ENCODE peak calls at places on chromosomes 16 and 17, in five cellular contexts. N, D, T, A and E are unnamed samples.

GRCh38 chr17:39525801-39526506 is 64.7 kb downstream of the CDK12 start:
- DNase-seq in N (no peak), D (no peak), T (no peak), A (no peak), E (no peak)

GRCh38 chr16:55297910-55298175 is 26.2 kb upstream of the IRX6 start:
- DNase-seq in N (no peak), D (peak), T (no peak), A (peak), E (no peak)

GRCh38 chr17:73942668-73943415 is 260.6 kb upstream of the RPL38 start:
- DNase-seq in N (no peak), D (no peak), T (no peak), A (no peak), E (no peak)

GRCh38 chr16:80619824-80620223 is 79.0 kb downstream of the DYNLRB2 start:
- DNase-seq in N (no peak), D (no peak), T (peak), A (no peak), E (no peak)

GRCh38 chr17:78185981-78186688 is 717 bp downstream of the TK1 start:
- DNase-seq in N (peak), D (no peak), T (no peak), A (no peak), E (peak)

GRCh38 chr16:58727028-58727781 is 6.9 kb downstream of the GOT2 start:
- DNase-seq in N (no peak), D (no peak), T (no peak), A (no peak), E (no peak)

GRCh38 chr16:68520649-68521086 is 18.4 kb upstream of the ZFP90 start:
- DNase-seq in N (peak), D (peak), T (peak), A (peak), E (peak)

GRCh38 chr17:58541249-58541648 is 26.8 kb upstream of the MTMR4 start:
- DNase-seq in N (no peak), D (no peak), T (no peak), A (no peak), E (no peak)

DNA sequence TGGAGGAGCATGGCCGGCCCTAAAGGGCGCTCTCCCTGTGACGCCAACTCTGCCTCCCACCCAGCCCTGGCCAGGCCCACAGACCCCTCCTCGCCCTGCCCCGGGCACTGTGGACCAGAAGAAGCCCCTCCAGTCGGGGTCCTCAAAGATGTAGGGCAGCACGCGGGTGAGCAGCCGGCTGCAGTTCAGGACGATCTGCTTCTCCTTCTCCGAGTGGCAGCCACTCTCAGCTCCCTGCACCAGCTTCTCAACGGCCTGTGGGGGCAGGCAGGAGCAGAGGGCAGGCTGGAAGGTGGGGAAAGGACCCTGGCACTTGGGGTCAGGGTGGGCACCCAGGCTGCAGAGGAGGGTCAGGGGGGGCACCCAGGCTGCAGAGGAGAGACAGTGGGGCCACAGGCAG is 8.9 kb downstream of the HID1 start:
- DNase-seq in N (no peak), D (no peak), T (no peak), A (no peak), E (no peak)
- TF ChIP-seq CTCF in N (no peak), D (peak), T (peak), A (peak), E (no peak)

DNA sequence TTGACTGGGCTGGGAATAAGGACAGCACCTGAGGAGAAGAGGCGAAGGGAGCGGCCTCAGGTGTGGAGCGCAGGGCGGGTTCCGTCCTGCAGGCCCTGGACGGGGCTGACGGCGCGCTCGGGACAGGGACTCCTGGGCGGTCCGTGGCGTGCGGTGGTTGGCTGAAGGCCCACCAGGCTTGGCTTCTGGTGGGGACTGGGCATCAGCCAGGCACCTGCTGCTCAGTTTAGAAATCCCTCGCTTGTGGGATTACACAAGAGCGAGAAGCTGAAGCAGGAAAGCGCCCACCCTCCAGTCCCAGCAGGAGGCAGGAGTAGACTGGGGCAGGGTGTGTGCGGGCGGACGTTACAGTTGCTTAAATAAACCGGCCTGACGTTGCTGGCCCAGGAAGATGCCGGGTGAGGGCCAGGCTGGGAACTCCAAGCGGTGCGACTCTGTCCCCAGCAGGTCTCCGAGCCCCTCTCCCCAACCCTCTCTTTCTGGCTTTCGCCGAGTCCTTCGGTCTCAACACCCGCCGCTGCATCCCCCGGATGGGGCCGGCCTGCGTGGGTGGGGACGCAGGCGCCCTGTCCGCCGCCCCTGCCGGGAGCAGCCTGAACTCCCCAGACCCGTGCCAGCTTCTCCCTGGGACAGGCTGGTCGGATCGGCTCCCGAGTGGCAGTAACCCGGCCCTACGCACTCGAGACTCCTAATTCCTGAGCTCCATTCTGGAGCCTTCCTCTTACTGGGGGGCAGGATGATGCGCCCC is 639 bp downstream of the MIF4GD start:
- DNase-seq in N (peak), D (peak), T (peak), A (peak), E (peak)
- TF ChIP-seq CTCF in N (peak), D (peak), T (peak), A (peak), E (peak)

GRCh38 chr16:11025120-11025531 is 80.8 kb downstream of the CLEC16A start:
- DNase-seq in N (no peak), D (no peak), T (peak), A (no peak), E (no peak)

GRCh38 chr16:11020792-11021440 is 76.6 kb downstream of the CLEC16A start:
- DNase-seq in N (no peak), D (no peak), T (no peak), A (no peak), E (no peak)

GRCh38 chr16:11024333-11025053 is 80.1 kb downstream of the CLEC16A start:
- DNase-seq in N (no peak), D (no peak), T (no peak), A (peak), E (no peak)

GRCh38 chr16:11022002-11022401 is 77.6 kb downstream of the CLEC16A start:
- DNase-seq in N (no peak), D (no peak), T (no peak), A (no peak), E (no peak)

DNA sequence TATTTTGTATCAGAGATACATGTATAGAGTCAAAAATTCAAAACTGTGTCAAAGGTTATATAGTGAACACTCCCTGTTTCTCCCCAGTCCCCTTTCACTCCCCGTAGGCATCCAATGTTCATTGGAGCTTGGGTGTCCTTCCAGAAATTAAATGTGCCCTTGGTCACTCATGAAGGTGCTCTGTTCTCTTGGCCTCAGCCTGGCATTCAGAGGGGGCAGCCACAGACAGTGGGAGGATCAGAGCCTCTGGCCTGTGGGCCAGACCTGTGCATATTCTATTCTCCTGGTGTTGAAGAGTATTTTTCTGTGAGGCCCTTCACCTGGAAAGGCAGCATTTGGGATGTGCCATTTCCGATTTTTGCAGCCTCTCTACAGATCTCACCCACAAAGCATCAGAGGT is 79.3 kb downstream of the CLEC16A start:
- DNase-seq in N (no peak), D (no peak), T (no peak), A (no peak), E (no peak)
- TF ChIP-seq CTCF in N (no peak), D (no peak), T (no peak), A (no peak), E (no peak)

GRCh38 chr16:81696136-81696958 is 82.7 kb upstream of the PLCG2 start:
- DNase-seq in N (no peak), D (no peak), T (no peak), A (no peak), E (no peak)

GRCh38 chr16:81695431-81695890 is 83.6 kb upstream of the PLCG2 start:
- DNase-seq in N (no peak), D (peak), T (no peak), A (no peak), E (peak)

GRCh38 chr16:81697886-81698635 is 81.0 kb upstream of the PLCG2 start:
- DNase-seq in N (no peak), D (no peak), T (no peak), A (no peak), E (peak)

GRCh38 chr16:81696959-81697293 is 82.2 kb upstream of the PLCG2 start:
- DNase-seq in N (no peak), D (no peak), T (no peak), A (no peak), E (no peak)

DNA sequence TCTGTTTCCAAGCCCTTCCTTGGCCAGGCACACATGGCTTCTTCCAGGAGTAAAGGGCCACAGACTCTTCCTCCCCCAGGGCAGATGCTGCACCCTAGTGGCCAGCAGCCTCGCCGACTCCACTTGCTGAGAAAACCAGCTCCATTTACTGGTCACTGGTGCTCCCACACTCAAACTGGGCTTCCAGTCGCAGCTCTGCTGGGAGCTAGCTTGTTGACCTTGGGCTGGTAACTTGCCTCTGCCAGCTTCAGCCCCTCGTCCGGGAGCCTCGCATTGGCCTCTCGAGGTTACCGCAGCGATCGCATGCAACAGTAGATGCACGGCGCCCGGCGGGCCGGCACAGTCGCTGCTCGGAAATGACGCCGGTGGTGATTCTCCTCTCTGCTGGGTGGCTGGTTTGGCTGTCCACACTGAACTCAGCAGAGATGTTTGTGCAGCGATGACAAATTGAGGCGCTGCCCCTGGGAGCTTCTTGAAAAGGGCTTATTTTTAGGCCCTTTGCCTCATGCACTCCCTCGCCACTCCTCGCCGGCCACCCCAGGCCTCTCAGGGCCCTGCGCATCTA is 81.7 kb upstream of the PLCG2 start:
- DNase-seq in N (peak), D (peak), T (peak), A (peak), E (peak)
- TF ChIP-seq CTCF in N (peak), D (peak), T (peak), A (peak), E (peak)

GRCh38 chr17:34025179-34025551 is 229.9 kb upstream of the CCL2 start:
- DNase-seq in N (no peak), D (no peak), T (no peak), A (no peak), E (no peak)
- TF ChIP-seq CTCF in N (no peak), D (no peak), T (no peak), A (no peak), E (no peak)

DNA sequence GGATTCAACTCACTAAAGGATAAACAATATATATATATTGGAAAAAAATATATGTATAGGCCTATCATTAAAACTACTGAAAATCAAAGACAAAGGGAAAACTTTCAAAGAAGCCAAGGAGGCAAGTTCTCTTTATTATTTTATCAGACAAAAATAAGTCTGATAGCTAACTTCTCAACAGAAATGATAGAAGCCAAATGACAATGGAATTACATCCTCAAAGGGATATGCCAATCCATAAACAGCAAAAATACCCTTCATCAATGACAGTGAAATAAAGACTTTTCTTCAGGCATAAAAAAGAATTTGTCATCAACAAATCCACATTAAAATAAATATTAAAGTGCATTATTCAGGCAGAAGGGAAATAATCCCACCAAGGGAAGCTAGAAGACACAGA is 393.4 kb downstream of the ZFHX3 start:
- DNase-seq in N (no peak), D (no peak), T (no peak), A (no peak), E (no peak)
- TF ChIP-seq CTCF in N (no peak), D (no peak), T (no peak), A (no peak), E (no peak)

GRCh38 chr17:67358612-67359011 is 7.8 kb downstream of the PSMD12 start:
- DNase-seq in N (no peak), D (peak), T (no peak), A (no peak), E (no peak)

GRCh38 chr17:67364847-67365761 is 1.3 kb downstream of the PSMD12 start:
- DNase-seq in N (no peak), D (no peak), T (no peak), A (no peak), E (no peak)

GRCh38 chr17:67362173-67362572 is 4.2 kb downstream of the PSMD12 start:
- DNase-seq in N (no peak), D (no peak), T (no peak), A (no peak), E (no peak)

GRCh38 chr17:67360880-67361279 is 5.5 kb downstream of the PSMD12 start:
- DNase-seq in N (no peak), D (no peak), T (no peak), A (no peak), E (no peak)

DNA sequence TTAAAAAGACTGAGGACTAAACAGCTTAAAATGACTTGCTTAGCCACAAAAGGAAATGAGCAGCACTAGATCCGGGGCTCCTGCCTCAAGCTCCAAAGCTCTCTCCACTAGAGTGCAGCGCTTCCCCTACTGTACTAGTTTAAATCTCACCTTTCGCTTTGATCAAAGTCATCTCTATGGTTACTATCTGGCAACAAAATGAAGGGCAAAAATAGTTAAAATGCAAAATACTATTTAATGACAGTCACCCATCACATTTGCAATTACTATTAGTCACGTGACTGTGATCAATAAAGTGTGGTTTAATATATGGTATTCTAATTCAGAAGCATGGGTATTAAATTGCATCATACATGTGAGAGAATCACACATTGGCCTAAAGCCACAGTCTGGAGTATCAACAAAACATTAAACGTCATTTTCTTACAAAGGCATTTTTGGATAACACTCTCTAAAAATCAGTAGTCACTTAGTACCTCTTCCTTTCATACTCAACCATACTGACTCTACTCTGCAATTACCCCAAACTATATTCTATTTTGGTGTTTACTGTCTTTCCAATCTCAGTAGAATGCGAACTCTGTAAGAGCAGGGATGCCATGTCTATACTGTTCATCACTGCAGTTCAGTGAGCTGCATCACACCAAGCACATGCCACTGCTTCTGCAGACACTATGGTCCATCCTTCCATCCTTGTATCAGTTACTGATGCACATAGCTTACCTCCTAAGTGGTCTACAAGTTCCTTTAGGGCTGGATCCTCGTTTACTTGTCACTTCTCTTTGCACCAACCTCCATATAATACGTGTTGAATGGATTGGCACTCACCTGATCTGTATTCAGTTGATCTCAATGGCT is 6.2 kb downstream of the PSMD12 start:
- DNase-seq in N (no peak), D (peak), T (no peak), A (no peak), E (peak)
- TF ChIP-seq CTCF in N (no peak), D (peak), T (peak), A (peak), E (peak)

DNA sequence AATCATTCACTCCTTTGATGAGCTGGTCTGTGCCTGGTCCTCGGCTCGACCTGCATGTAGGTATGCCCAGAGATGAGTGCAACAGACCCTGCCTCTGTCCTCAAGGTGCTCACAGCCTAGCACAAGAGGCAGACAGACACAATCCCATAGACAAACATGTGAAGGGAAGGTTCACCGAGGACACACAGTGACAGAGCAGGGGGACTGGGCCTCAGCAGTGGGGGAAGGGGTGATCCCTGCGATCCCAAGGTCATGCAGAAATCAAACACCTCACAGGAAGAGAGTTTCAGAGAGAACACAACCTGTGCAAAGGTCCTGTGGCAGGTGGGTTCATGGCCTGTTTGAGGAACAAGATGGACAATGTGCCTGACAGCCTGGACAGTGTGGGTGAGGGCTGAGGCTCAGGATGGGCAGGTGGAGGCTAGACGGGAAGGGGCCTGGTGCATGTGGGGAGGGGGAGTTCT is 4.2 kb upstream of the VASN start:
- DNase-seq in N (no peak), D (no peak), T (no peak), A (no peak), E (no peak)
- TF ChIP-seq CTCF in N (no peak), D (no peak), T (no peak), A (no peak), E (no peak)